ENCODE peak calls at places on chromosome 7, in ten cellular contexts. E is dorsolateral prefrontal cortex; B is GM18507; G is amniotic epithelial cell; U is activated T-cell treated with anti-CD3 and anti-CD28 coated beads, Interleukin-2, amount 50 U/mL, for 24 hours; Q is hepatocyte; O is CD8-positive, alpha-beta T cell; L is stimulated activated naive B cell treated with anti-CD40 and anti-IgM and Interleukin-4, amounts not matched to agents 10 μg/mL and 1 μg/mL and 100 μg/mL, for 72 hours; W is brain microvascular endothelial cell; P is lower lobe of right lung. A is an unnamed sample.

GRCh38 chr7:30595461-30596042 is 874 bp downstream of the GARS1 start:
- DNase-seq in B (no peak), G (peak; percentile 4), Q (no peak), L (no peak), U (no peak), P (no peak), O (no peak), W (no peak), E (no peak), A (no peak)

GRCh38 chr7:128322040-128322643 is 21.6 kb downstream of the RBM28 start:
- DNase-seq in G (peak; percentile 56), E (peak; percentile 23), P (no peak), B (no peak), U (no peak), L (no peak), W (peak; percentile 33), O (peak; percentile 24), Q (peak; percentile 50), A (no peak)

GRCh38 chr7:43694399-43694748 is 34.9 kb downstream of the COA1 start:
- DNase-seq in O (no peak), L (no peak), U (no peak), P (no peak), B (no peak), Q (no peak), G (peak; percentile 90), W (peak; percentile 70), E (no peak), A (no peak)

GRCh38 chr7:128938524-128939074 is 872 bp downstream of the IRF5 start:
- DNase-seq in O (no peak), U (peak; percentile 46), Q (no peak), P (peak; percentile 70), G (no peak), E (no peak), L (no peak), B (no peak), W (no peak), A (no peak)

GRCh38 chr7:22943997-22944396 is 69.9 kb downstream of the HYCC1 start:
- DNase-seq in O (no peak), W (peak; percentile 78), G (peak; percentile 84), Q (peak; percentile 24), P (no peak), B (no peak), U (no peak), L (no peak), E (no peak), A (no peak)

GRCh38 chr7:90825779-90826178 is 229.7 kb downstream of the CDK14 start:
- DNase-seq in U (no peak), Q (no peak), P (no peak), B (no peak), L (no peak), G (peak; percentile 73), W (no peak), E (no peak), O (no peak), A (no peak)

GRCh38 chr7:55074008-55074499 is 55.2 kb downstream of the EGFR start:
- DNase-seq in U (peak; percentile 41), G (peak; percentile 67), L (peak; percentile 15), O (peak; percentile 17), E (no peak), P (peak; percentile 63), Q (peak; percentile 81), B (peak; percentile 49), W (peak; percentile 97), A (no peak)

GRCh38 chr7:421056-421991 is 98.3 kb downstream of the PDGFA start:
- DNase-seq in O (no peak), W (no peak), Q (no peak), G (no peak), B (no peak), U (no peak), P (peak; percentile 30), L (no peak), E (no peak), A (no peak)

GRCh38 chr7:112449353-112449752 is 907 bp upstream of the IFRD1 start:
- DNase-seq in U (peak; percentile 44), G (peak; percentile 41), W (peak; percentile 31), Q (peak; percentile 84), L (peak; percentile 9), B (no peak), O (peak; percentile 45), P (no peak), E (no peak), A (no peak)

GRCh38 chr7:55657654-55658053 is 85.4 kb upstream of the VOPP1 start:
- DNase-seq in L (no peak), O (no peak), Q (no peak), U (no peak), E (no peak), W (no peak), P (no peak), B (no peak), G (no peak), A (no peak)

GRCh38 chr7:112587504-112587903 is 106.7 kb downstream of the LSMEM1 start:
- DNase-seq in O (no peak), P (no peak), L (no peak), Q (no peak), U (no peak), G (no peak), B (no peak), W (no peak), E (no peak), A (no peak)

GRCh38 chr7:55172161-55172560 is 153.3 kb downstream of the EGFR start:
- DNase-seq in G (peak; percentile 64), O (no peak), B (no peak), E (no peak), U (no peak), W (peak; percentile 22), P (no peak), Q (no peak), L (no peak), A (no peak)

GRCh38 chr7:118026791-118027190 is 153.6 kb upstream of the CTTNBP2 start:
- DNase-seq in U (no peak), P (no peak), L (no peak), E (no peak), Q (no peak), G (no peak), W (no peak), B (no peak), O (no peak), A (no peak)

GRCh38 chr7:96562966-96563365 is 146.7 kb downstream of the SEM1 start:
- DNase-seq in U (no peak), E (no peak), W (no peak), P (no peak), G (no peak), Q (no peak), O (no peak), L (no peak), B (no peak), A (no peak)

GRCh38 chr7:115127399-115128021 is 205.6 kb downstream of the MDFIC start:
- DNase-seq in P (no peak), L (no peak), U (no peak), G (no peak), W (no peak), Q (no peak), E (no peak), B (no peak), O (no peak), A (no peak)

GRCh38 chr7:137937202-137937560 is 64.7 kb downstream of the CREB3L2 start:
- DNase-seq in O (no peak), E (no peak), Q (no peak), G (peak; percentile 71), B (no peak), U (no peak), W (no peak), P (no peak), L (no peak), A (no peak)

GRCh38 chr7:147438216-147438615 is 1152.3 kb upstream of the C7orf33 start:
- DNase-seq in Q (no peak), E (no peak), O (no peak), U (no peak), W (no peak), G (no peak), P (no peak), L (no peak), B (no peak), A (no peak)

GRCh38 chr7:131225619-131226101 is 102.0 kb upstream of the MKLN1 start:
- DNase-seq in G (peak; percentile 34), P (peak; percentile 68), Q (peak; percentile 74), E (no peak), W (no peak), O (no peak), U (no peak), B (no peak), L (no peak), A (peak; percentile 10)

GRCh38 chr7:1106063-1106782 is 18.3 kb downstream of the GPER1 start:
- DNase-seq in O (no peak), P (peak; percentile 30), B (no peak), G (no peak), U (no peak), Q (no peak), E (no peak), W (no peak), L (no peak), A (no peak)

GRCh38 chr7:44637788-44638594 is 31.6 kb downstream of the OGDH start:
- DNase-seq in P (no peak), Q (peak; percentile 60), O (peak; percentile 75), W (peak; percentile 81), G (peak; percentile 50), E (no peak), B (no peak), L (peak; percentile 73), U (peak; percentile 78), A (no peak)